ENCODE peak calls at places on chromosomes 6 and 20, in eight cellular contexts. One of them, this sample, is unnamed.

GRCh38 chr6:79250107-79250514 is 15.6 kb upstream of the HMGN3 start:
- DNase-seq in OCI-M1: peak
- DNase-seq in cardiac fibroblast: no peak
- DNase-seq in putamen: no peak
- DNase-seq in transverse colon: no peak
- DNase-seq in NT2/D1: no peak
- DNase-seq in AG10803: no peak
- DNase-seq in mucosa of descending colon: no peak
- DNase-seq in this sample: no peak

GRCh38 chr6:31597006-31597405 is 4.2 kb upstream of the NCR3 start:
- DNase-seq in transverse colon: no peak
- DNase-seq in putamen: no peak
- DNase-seq in NT2/D1: no peak
- DNase-seq in mucosa of descending colon: no peak
- DNase-seq in cardiac fibroblast: peak
- DNase-seq in AG10803: peak
- DNase-seq in OCI-M1: peak
- DNase-seq in this sample: peak

GRCh38 chr20:62737971-62738881 is 29.6 kb downstream of the NTSR1 start:
- DNase-seq in cardiac fibroblast: no peak
- DNase-seq in transverse colon: peak
- DNase-seq in OCI-M1: no peak
- DNase-seq in mucosa of descending colon: no peak
- DNase-seq in NT2/D1: no peak
- DNase-seq in AG10803: no peak
- DNase-seq in putamen: no peak
- DNase-seq in this sample: no peak

GRCh38 chr20:11509776-11510175 is 407.9 kb upstream of the BTBD3 start:
- DNase-seq in OCI-M1: no peak
- DNase-seq in AG10803: no peak
- DNase-seq in cardiac fibroblast: no peak
- DNase-seq in transverse colon: no peak
- DNase-seq in NT2/D1: no peak
- DNase-seq in mucosa of descending colon: no peak
- DNase-seq in putamen: no peak
- DNase-seq in this sample: no peak

GRCh38 chr6:44269168-44269920 is 906 bp upstream of the TMEM151B start:
- DNase-seq in mucosa of descending colon: no peak
- DNase-seq in AG10803: no peak
- DNase-seq in NT2/D1: no peak
- DNase-seq in putamen: no peak
- DNase-seq in cardiac fibroblast: no peak
- DNase-seq in OCI-M1: no peak
- DNase-seq in transverse colon: no peak
- DNase-seq in this sample: no peak

GRCh38 chr20:34390769-34391447 is 27.8 kb downstream of the ITCH start:
- DNase-seq in NT2/D1: no peak
- DNase-seq in putamen: no peak
- DNase-seq in transverse colon: peak
- DNase-seq in mucosa of descending colon: peak
- DNase-seq in cardiac fibroblast: peak
- DNase-seq in AG10803: peak
- DNase-seq in OCI-M1: peak
- DNase-seq in this sample: no peak

GRCh38 chr6:127367023-127367375 is 23.6 kb upstream of the ECHDC1 start:
- DNase-seq in cardiac fibroblast: peak
- DNase-seq in OCI-M1: peak
- DNase-seq in putamen: no peak
- DNase-seq in transverse colon: no peak
- DNase-seq in mucosa of descending colon: no peak
- DNase-seq in NT2/D1: no peak
- DNase-seq in AG10803: no peak
- DNase-seq in this sample: no peak

GRCh38 chr6:128131036-128131435 is 230.2 kb upstream of the THEMIS start:
- DNase-seq in OCI-M1: no peak
- DNase-seq in transverse colon: no peak
- DNase-seq in mucosa of descending colon: no peak
- DNase-seq in putamen: peak
- DNase-seq in cardiac fibroblast: no peak
- DNase-seq in AG10803: no peak
- DNase-seq in NT2/D1: no peak
- DNase-seq in this sample: no peak